ENCODE peak calls at places on chromosomes 7 and 10, in nine cellular contexts. R is Peyer's patch; P is NCI-H774; E is HCT116; X is naive thymus-derived CD8-positive, alpha-beta T cell; H is neuronal stem cell; O is GM19239; W is NCI-H345; C is NCI-H446. J is an unnamed sample.

GRCh38 chr10:14751576-14752330 is 22.9 kb downstream of the FAM107B start:
- DNase-seq in O (no peak), W (no peak), H (no peak), R (peak), X (no peak), E (no peak), C (peak), P (no peak), J (no peak)

GRCh38 chr10:124022066-124022465 is 71.3 kb downstream of the CHST15 start:
- DNase-seq in E (no peak), X (no peak), C (no peak), P (no peak), O (no peak), W (no peak), R (no peak), H (no peak), J (no peak)

GRCh38 chr10:110802551-110803238 is 69.0 kb upstream of the PDCD4 start:
- DNase-seq in X (peak), H (no peak), R (peak), P (peak), E (no peak), O (peak), W (peak), C (peak), J (peak)

GRCh38 chr7:140294454-140294853 is 103.9 kb downstream of the SLC37A3 start:
- DNase-seq in C (no peak), O (no peak), H (no peak), R (no peak), W (no peak), P (no peak), E (no peak), X (no peak), J (no peak)

GRCh38 chr10:123427386-123427785 is 238.8 kb upstream of the GPR26 start:
- DNase-seq in E (no peak), O (no peak), C (no peak), W (no peak), X (no peak), R (no peak), P (no peak), H (no peak), J (no peak)

GRCh38 chr10:122448600-122448999 is 5.9 kb upstream of the ARMS2 start:
- DNase-seq in H (no peak), W (no peak), C (no peak), X (no peak), P (no peak), E (no peak), R (no peak), O (no peak), J (no peak)

GRCh38 chr10:31152421-31153133 is 120.9 kb upstream of the ZNF438 start:
- DNase-seq in R (no peak), P (no peak), W (no peak), O (no peak), X (no peak), E (no peak), C (no peak), H (no peak), J (no peak)

GRCh38 chr10:101682172-101682825 is 12.7 kb downstream of the FBXW4 start:
- DNase-seq in H (no peak), R (no peak), P (no peak), O (no peak), E (no peak), W (no peak), C (no peak), X (no peak), J (no peak)

GRCh38 chr7:112211348-112211907 is 4.9 kb downstream of the ZNF277 start:
- DNase-seq in C (no peak), P (no peak), E (no peak), H (no peak), X (no peak), R (no peak), O (no peak), W (no peak), J (no peak)

GRCh38 chr10:23063387-23064287 is 31.7 kb upstream of the MSRB2 start:
- DNase-seq in C (peak), O (no peak), X (no peak), H (no peak), W (no peak), R (no peak), P (no peak), E (no peak), J (no peak)

GRCh38 chr10:49594594-49594993 is 15.5 kb upstream of the SLC18A3 start:
- DNase-seq in X (no peak), P (peak), R (no peak), O (no peak), H (no peak), C (peak), E (peak), W (peak), J (no peak)

GRCh38 chr7:95772298-95772770 is at the start of gene DYNC1I1:
- DNase-seq in W (peak), H (peak), C (peak), E (no peak), P (peak), X (no peak), O (peak), R (peak), J (peak)

GRCh38 chr10:76352300-76352699 is 920.9 kb downstream of the LRMDA start:
- DNase-seq in H (no peak), W (no peak), P (no peak), R (no peak), C (no peak), X (no peak), E (peak), O (no peak), J (no peak)

J was measured in naive thymus-derived CD4-positive, alpha-beta T cell.